ENCODE peak calls at places on chromosomes 6 and 20, in nine cellular contexts. S is neural crest cell, P is NB4, V is WTC11, O is psoas muscle, E is IMR-90, D is mucosa of descending colon, C is astrocyte of the spinal cord, J is RWPE2. Z is an unnamed sample.

GRCh38 chr6:123962508-123962907 is 158.8 kb downstream of the NKAIN2 start:
- DNase-seq in S (no peak), P (no peak), V (no peak), O (no peak), E (no peak), D (peak), C (no peak), J (no peak), Z (no peak)

GRCh38 chr6:69735029-69735428 is 61.8 kb downstream of the LMBRD1 start:
- DNase-seq in S (no peak), P (no peak), V (no peak), O (no peak), E (no peak), D (no peak), C (no peak), J (no peak), Z (no peak)

GRCh38 chr6:14784596-14785360 is 461.1 kb upstream of the JARID2 start:
- DNase-seq in S (peak), P (no peak), V (peak), O (no peak), E (no peak), D (no peak), C (no peak), J (no peak), Z (no peak)

GRCh38 chr20:57241592-57241991 is 24.8 kb downstream of the BMP7 start:
- DNase-seq in S (no peak), P (no peak), V (no peak), O (no peak), E (no peak), D (no peak), C (no peak), J (no peak), Z (no peak)

GRCh38 chr20:13105864-13106457 is 97.2 kb downstream of the SPTLC3 start:
- DNase-seq in S (no peak), P (peak), V (no peak), O (no peak), E (peak), D (peak), C (peak), J (no peak), Z (no peak)

GRCh38 chr6:35919827-35920751 is 809 bp downstream of the SRPK1 start:
- DNase-seq in S (peak), P (peak), V (peak), O (peak), E (peak), D (peak), C (peak), J (no peak), Z (peak)

GRCh38 chr20:8074931-8075330 is 55.4 kb upstream of the TMX4 start:
- DNase-seq in S (no peak), P (no peak), V (no peak), O (no peak), E (no peak), D (no peak), C (no peak), J (no peak), Z (no peak)

GRCh38 chr6:44512868-44513641 is 125.5 kb downstream of the CDC5L start:
- DNase-seq in S (no peak), P (peak), V (no peak), O (no peak), E (no peak), D (no peak), C (peak), J (no peak), Z (peak)

GRCh38 chr6:30615958-30616810 is 859 bp downstream of the PPP1R10 start:
- DNase-seq in S (peak), P (peak), V (no peak), O (no peak), E (no peak), D (peak), C (peak), J (no peak), Z (no peak)

GRCh38 chr6:154432533-154433476 is 76.2 kb upstream of the IPCEF1 start:
- DNase-seq in S (no peak), P (peak), V (no peak), O (no peak), E (no peak), D (no peak), C (no peak), J (no peak), Z (no peak)

GRCh38 chr6:97085772-97086171 is 161.2 kb downstream of the KLHL32 start:
- DNase-seq in S (no peak), P (no peak), V (no peak), O (no peak), E (peak), D (no peak), C (peak), J (no peak), Z (no peak)

GRCh38 chr20:41185013-41185757 is 47.8 kb downstream of the PLCG1 start:
- DNase-seq in S (no peak), P (no peak), V (no peak), O (peak), E (no peak), D (no peak), C (no peak), J (peak), Z (no peak)

GRCh38 chr6:56040271-56040670 is 164.9 kb upstream of the BMP5 start:
- DNase-seq in S (no peak), P (peak), V (no peak), O (no peak), E (peak), D (no peak), C (peak), J (no peak), Z (no peak)

GRCh38 chr20:57387463-57387862 is 3.7 kb upstream of the RBM38 start:
- DNase-seq in S (no peak), P (no peak), V (no peak), O (no peak), E (no peak), D (no peak), C (no peak), J (peak), Z (no peak)

GRCh38 chr6:154861825-154862224 is 128.6 kb downstream of the SCAF8 start:
- DNase-seq in S (no peak), P (no peak), V (no peak), O (no peak), E (no peak), D (no peak), C (no peak), J (no peak), Z (no peak)

GRCh38 chr6:106512048-106512957 is 117.0 kb downstream of the RTN4IP1 start:
- DNase-seq in S (peak), P (peak), V (peak), O (peak), E (no peak), D (peak), C (peak), J (peak), Z (peak)

GRCh38 chr6:16295060-16295459 is 56.7 kb downstream of the GMPR start:
- DNase-seq in S (no peak), P (no peak), V (no peak), O (no peak), E (no peak), D (no peak), C (no peak), J (no peak), Z (no peak)

GRCh38 chr6:132750455-132751248 is 7.1 kb downstream of the VNN2 start:
- DNase-seq in S (no peak), P (no peak), V (no peak), O (no peak), E (no peak), D (no peak), C (no peak), J (no peak), Z (no peak)

GRCh38 chr20:32333988-32334885 is 23.9 kb upstream of the ASXL1 start:
- DNase-seq in S (no peak), P (peak), V (no peak), O (peak), E (no peak), D (peak), C (no peak), J (peak), Z (no peak)

GRCh38 chr6:101668496-101668895 is 275.0 kb downstream of the GRIK2 start:
- DNase-seq in S (no peak), P (no peak), V (no peak), O (no peak), E (no peak), D (no peak), C (no peak), J (no peak), Z (no peak)

GRCh38 chr6:604579-604978 is 52.3 kb downstream of the HUS1B start:
- DNase-seq in S (no peak), P (no peak), V (no peak), O (no peak), E (no peak), D (no peak), C (no peak), J (no peak), Z (no peak)

GRCh38 chr6:45791600-45792168 is 224.0 kb downstream of the CLIC5 start:
- DNase-seq in S (no peak), P (no peak), V (no peak), O (no peak), E (peak), D (no peak), C (peak), J (no peak), Z (no peak)

GRCh38 chr6:98777762-98778161 is 56.6 kb upstream of the POU3F2 start:
- DNase-seq in S (no peak), P (no peak), V (no peak), O (no peak), E (no peak), D (no peak), C (no peak), J (no peak), Z (no peak)

GRCh38 chr20:36745234-36745926 is 510 bp downstream of the NDRG3 start:
- DNase-seq in S (no peak), P (peak), V (no peak), O (no peak), E (no peak), D (peak), C (peak), J (no peak), Z (peak)

GRCh38 chr6:35668708-35669440 is 19.8 kb downstream of the FKBP5 start:
- DNase-seq in S (no peak), P (no peak), V (no peak), O (no peak), E (peak), D (no peak), C (no peak), J (no peak), Z (no peak)

GRCh38 chr6:90816764-90817163 is 229.9 kb upstream of the MAP3K7 start:
- DNase-seq in S (no peak), P (no peak), V (no peak), O (no peak), E (no peak), D (no peak), C (no peak), J (no peak), Z (no peak)

GRCh38 chr20:6173481-6173880 is 50.7 kb upstream of the FERMT1 start:
- DNase-seq in S (no peak), P (peak), V (no peak), O (no peak), E (no peak), D (no peak), C (no peak), J (no peak), Z (no peak)

GRCh38 chr20:6180531-6180930 is 57.7 kb upstream of the FERMT1 start:
- DNase-seq in S (no peak), P (peak), V (no peak), O (no peak), E (no peak), D (no peak), C (no peak), J (no peak), Z (no peak)

GRCh38 chr20:6184086-6184485 is 61.3 kb upstream of the FERMT1 start:
- DNase-seq in S (no peak), P (peak), V (peak), O (no peak), E (no peak), D (no peak), C (no peak), J (no peak), Z (no peak)

GRCh38 chr20:6178537-6178936 is 55.7 kb upstream of the FERMT1 start:
- DNase-seq in S (peak), P (peak), V (no peak), O (no peak), E (peak), D (peak), C (peak), J (no peak), Z (no peak)
- TF ChIP-seq CTCF in S (peak), P (peak), V (no peak), O (no peak), E (peak), D (no peak), C (peak), J (peak), Z (peak)

DNA sequence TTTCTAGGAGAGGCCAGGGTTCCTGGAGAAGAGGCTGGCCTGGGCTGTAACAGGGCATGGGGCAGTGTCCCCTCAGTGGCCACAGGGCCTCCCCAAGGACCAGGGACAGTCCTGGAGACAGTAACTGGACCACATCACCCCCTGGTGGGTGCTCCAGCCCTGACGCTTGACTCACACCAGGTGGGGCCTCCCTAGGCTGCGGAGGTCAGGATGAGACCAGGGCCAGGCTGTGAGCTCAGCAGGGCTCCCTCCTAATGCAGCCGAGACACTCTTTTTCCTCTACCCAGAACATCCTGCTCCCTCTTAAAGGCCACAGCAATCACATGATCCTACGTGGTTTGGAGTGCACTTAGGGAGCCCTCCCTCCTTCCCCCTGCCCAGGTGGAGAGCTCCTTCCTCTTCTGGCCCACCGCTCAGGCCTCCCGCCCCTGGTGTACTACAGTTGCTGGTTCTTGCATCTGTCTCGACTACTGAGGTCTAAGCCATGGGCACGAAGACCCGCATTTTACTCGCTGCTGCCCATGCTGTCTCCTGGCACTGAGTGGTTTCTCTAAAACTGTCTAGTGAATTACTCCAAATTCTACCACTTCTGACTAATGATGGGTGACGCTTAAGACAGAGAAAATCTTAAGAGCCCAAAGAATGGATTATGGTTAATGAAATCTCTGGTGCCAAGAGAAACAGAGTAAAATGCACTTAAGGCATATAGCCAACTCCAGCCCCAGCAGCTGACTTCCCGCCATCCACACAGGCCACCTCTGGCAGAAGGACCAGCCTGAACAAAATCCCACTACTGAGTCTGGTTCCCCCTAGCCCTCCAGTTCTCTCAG is 166.1 kb upstream of the CST7 start:
- DNase-seq in S (no peak), P (no peak), V (peak), O (no peak), E (no peak), D (no peak), C (peak), J (peak), Z (no peak)
- TF ChIP-seq CTCF in S (no peak), P (no peak), V (no peak), O (no peak), E (peak), D (no peak), C (peak), J (no peak), Z (no peak)

GRCh38 chr6:163815796-163816195 is 401.3 kb downstream of the QKI start:
- DNase-seq in S (no peak), P (no peak), V (no peak), O (no peak), E (no peak), D (no peak), C (no peak), J (no peak), Z (no peak)

GRCh38 chr6:163811317-163811716 is 396.8 kb downstream of the QKI start:
- DNase-seq in S (no peak), P (no peak), V (no peak), O (no peak), E (no peak), D (no peak), C (no peak), J (no peak), Z (no peak)

GRCh38 chr6:163816441-163816840 is 401.9 kb downstream of the QKI start:
- DNase-seq in S (no peak), P (no peak), V (no peak), O (no peak), E (peak), D (no peak), C (no peak), J (no peak), Z (no peak)

GRCh38 chr6:163813979-163814493 is 399.5 kb downstream of the QKI start:
- DNase-seq in S (no peak), P (no peak), V (no peak), O (no peak), E (no peak), D (no peak), C (no peak), J (no peak), Z (no peak)

GRCh38 chr6:163814494-163815364 is 400.2 kb downstream of the QKI start:
- DNase-seq in S (no peak), P (no peak), V (no peak), O (peak), E (peak), D (no peak), C (peak), J (no peak), Z (no peak)
- TF ChIP-seq CTCF in S (no peak), P (no peak), V (no peak), O (peak), E (peak), D (no peak), C (no peak), J (no peak), Z (no peak)

DNA sequence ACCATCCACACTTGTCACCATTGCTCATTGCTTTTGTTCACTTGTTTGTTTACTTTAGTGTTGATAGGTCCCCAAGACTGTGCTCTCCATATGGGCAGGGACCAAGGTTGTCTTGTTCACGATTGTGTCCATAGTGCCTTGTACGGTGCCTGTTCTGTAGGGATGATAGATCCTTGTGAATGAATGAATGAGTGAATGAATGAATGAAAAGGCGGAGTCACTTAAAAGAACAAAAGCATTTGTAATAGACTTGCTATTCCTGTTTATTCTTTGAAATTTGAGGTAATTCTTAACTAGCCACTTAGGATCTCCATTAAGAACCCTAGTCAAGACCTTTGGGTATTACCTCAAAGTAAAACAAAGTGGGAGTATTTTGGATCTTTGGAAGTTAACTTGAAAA is 47.0 kb downstream of the UTRN start:
- DNase-seq in S (no peak), P (no peak), V (no peak), O (no peak), E (no peak), D (no peak), C (no peak), J (no peak), Z (no peak)
- TF ChIP-seq CTCF in S (no peak), P (no peak), V (no peak), O (no peak), E (no peak), D (no peak), C (no peak), J (no peak), Z (no peak)

GRCh38 chr6:129606664-129607063 is 103.3 kb downstream of the ARHGAP18 start:
- DNase-seq in S (no peak), P (no peak), V (no peak), O (no peak), E (peak), D (no peak), C (peak), J (no peak), Z (no peak)

GRCh38 chr6:129605962-129606361 is 104.0 kb downstream of the ARHGAP18 start:
- DNase-seq in S (no peak), P (no peak), V (no peak), O (no peak), E (no peak), D (no peak), C (no peak), J (no peak), Z (no peak)

GRCh38 chr6:129607581-129608186 is 102.3 kb downstream of the ARHGAP18 start:
- DNase-seq in S (no peak), P (no peak), V (no peak), O (no peak), E (peak), D (no peak), C (peak), J (no peak), Z (no peak)

GRCh38 chr6:129609635-129610034 is 100.3 kb downstream of the ARHGAP18 start:
- DNase-seq in S (no peak), P (no peak), V (no peak), O (no peak), E (no peak), D (no peak), C (no peak), J (no peak), Z (no peak)

GRCh38 chr6:129608886-129609540 is 101.0 kb downstream of the ARHGAP18 start:
- DNase-seq in S (no peak), P (no peak), V (no peak), O (no peak), E (no peak), D (no peak), C (no peak), J (no peak), Z (no peak)
- TF ChIP-seq CTCF in S (no peak), P (no peak), V (no peak), O (no peak), E (no peak), D (no peak), C (no peak), J (no peak), Z (no peak)

GRCh38 chr20:51046021-51046985 is 23.4 kb upstream of the KCNG1 start:
- DNase-seq in S (no peak), P (no peak), V (no peak), O (no peak), E (no peak), D (no peak), C (no peak), J (peak), Z (no peak)
- TF ChIP-seq CTCF in S (no peak), P (peak), V (no peak), O (no peak), E (no peak), D (no peak), C (no peak), J (no peak), Z (no peak)

GRCh38 chr6:122726649-122727048 is 52.9 kb upstream of the FABP7 start:
- DNase-seq in S (no peak), P (peak), V (peak), O (no peak), E (peak), D (peak), C (peak), J (no peak), Z (no peak)
- TF ChIP-seq CTCF in S (peak), P (peak), V (peak), O (peak), E (peak), D (no peak), C (peak), J (peak), Z (peak)

GRCh38 chr6:21151178-21151956 is 442.2 kb upstream of the SOX4 start:
- DNase-seq in S (no peak), P (no peak), V (no peak), O (no peak), E (no peak), D (no peak), C (no peak), J (no peak), Z (no peak)

GRCh38 chr6:21149460-21149859 is 444.1 kb upstream of the SOX4 start:
- DNase-seq in S (no peak), P (no peak), V (no peak), O (no peak), E (peak), D (no peak), C (no peak), J (no peak), Z (no peak)

GRCh38 chr6:21144928-21145327 is 448.6 kb upstream of the SOX4 start:
- DNase-seq in S (no peak), P (no peak), V (no peak), O (no peak), E (no peak), D (no peak), C (no peak), J (no peak), Z (no peak)

DNA sequence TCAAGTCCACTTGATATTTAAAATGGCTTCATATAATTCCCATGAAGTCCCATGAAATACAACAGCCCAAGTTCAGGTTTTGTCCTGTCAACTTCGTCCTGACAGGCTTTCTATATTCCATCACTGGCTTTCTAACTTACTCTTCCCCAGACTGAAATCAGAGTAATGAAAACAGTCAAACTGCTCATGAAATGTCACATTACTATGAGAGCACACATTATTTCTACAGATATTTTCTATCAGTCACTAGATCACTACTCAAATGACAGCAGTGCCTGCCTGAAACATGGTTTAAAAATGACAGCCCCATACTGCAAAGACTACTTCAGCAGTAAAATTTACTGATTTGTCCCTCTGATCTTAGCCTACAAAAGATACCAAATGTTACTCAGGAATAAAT is 442.9 kb upstream of the SOX4 start:
- DNase-seq in S (no peak), P (no peak), V (no peak), O (no peak), E (no peak), D (no peak), C (no peak), J (no peak), Z (no peak)
- TF ChIP-seq CTCF in S (no peak), P (no peak), V (no peak), O (no peak), E (no peak), D (no peak), C (no peak), J (no peak), Z (no peak)

GRCh38 chr6:110650755-110651154 is 164.5 kb downstream of the CDK19 start:
- DNase-seq in S (no peak), P (no peak), V (no peak), O (no peak), E (no peak), D (no peak), C (no peak), J (no peak), Z (no peak)
- TF ChIP-seq CTCF in S (no peak), P (no peak), V (no peak), O (no peak), E (no peak), D (no peak), C (no peak), J (no peak), Z (no peak)

Z was measured in mesothelial cell of epicardium.